ENCODE peak calls at places on chromosome 15, in seven cellular contexts. P is activated gamma-delta T cell treated with Interleukin-2 at 50 U/mL for 16 hours, D is cardiac muscle cell, W is left kidney, F is NCI-H1092, Y is GM10248, I is lung. E is an unnamed sample.

GRCh38 chr15:38660726-38661125 is 96.1 kb upstream of the RASGRP1 start:
- DNase-seq in P (peak), D (no peak), W (no peak), F (no peak), Y (no peak), I (no peak), E (no peak)

GRCh38 chr15:70277556-70277955 is 179.8 kb upstream of the TLE3 start:
- DNase-seq in P (no peak), D (no peak), W (no peak), F (no peak), Y (no peak), I (no peak), E (no peak)

GRCh38 chr15:65184944-65185717 is at the start of gene CLPX:
- DNase-seq in P (peak), D (peak), W (peak), F (peak), Y (peak), I (peak), E (peak)

GRCh38 chr15:71275566-71276354 is 160.5 kb downstream of the THSD4 start:
- DNase-seq in P (no peak), D (no peak), W (no peak), F (no peak), Y (no peak), I (no peak), E (no peak)

GRCh38 chr15:20358781-20359414 is 182.7 kb downstream of the GOLGA6L6 start:
- DNase-seq in P (no peak), D (no peak), W (no peak), F (no peak), Y (no peak), I (no peak), E (no peak)

GRCh38 chr15:39783244-39783820 is 691 bp upstream of the FSIP1 start:
- DNase-seq in P (no peak), D (peak), W (peak), F (no peak), Y (no peak), I (no peak), E (no peak)

GRCh38 chr15:88621789-88622604 is 857 bp downstream of the AEN start:
- DNase-seq in P (peak), D (no peak), W (peak), F (no peak), Y (peak), I (no peak), E (peak)

GRCh38 chr15:91908401-91908800 is 54.9 kb downstream of the SLCO3A1 start:
- DNase-seq in P (no peak), D (peak), W (no peak), F (no peak), Y (no peak), I (no peak), E (no peak)

GRCh38 chr15:77974098-77974414 is 103.5 kb downstream of the TBC1D2B start:
- DNase-seq in P (no peak), D (peak), W (no peak), F (no peak), Y (no peak), I (no peak), E (no peak)

GRCh38 chr15:69359724-69360123 is 54.4 kb upstream of the KIF23 start:
- DNase-seq in P (no peak), D (peak), W (no peak), F (no peak), Y (no peak), I (no peak), E (no peak)

GRCh38 chr15:74790080-74790916 is 8.4 kb downstream of the CSK start:
- DNase-seq in P (peak), D (peak), W (peak), F (no peak), Y (no peak), I (no peak), E (no peak)

GRCh38 chr15:90030376-90030775 is 29.3 kb downstream of the ZNF710 start:
- DNase-seq in P (no peak), D (no peak), W (no peak), F (no peak), Y (no peak), I (no peak), E (no peak)

GRCh38 chr15:97525809-97526208 is 434.7 kb upstream of the ARRDC4 start:
- DNase-seq in P (no peak), D (no peak), W (no peak), F (no peak), Y (no peak), I (no peak), E (no peak)

GRCh38 chr15:50876260-50876988 is 32.1 kb upstream of the AP4E1 start:
- DNase-seq in P (no peak), D (no peak), W (no peak), F (no peak), Y (no peak), I (no peak), E (no peak)

GRCh38 chr15:62564889-62565288 is 399.8 kb upstream of the C2CD4B start:
- DNase-seq in P (no peak), D (no peak), W (peak), F (no peak), Y (no peak), I (no peak), E (no peak)

GRCh38 chr15:41821831-41822230 is 6.1 kb upstream of the JMJD7 start:
- DNase-seq in P (no peak), D (no peak), W (no peak), F (no peak), Y (no peak), I (no peak), E (no peak)

GRCh38 chr15:41914406-41914805 is 20.6 kb upstream of the SPTBN5 start:
- DNase-seq in P (no peak), D (no peak), W (no peak), F (no peak), Y (no peak), I (no peak), E (no peak)

GRCh38 chr15:100703032-100703578 is 100.7 kb downstream of the ASB7 start:
- DNase-seq in P (no peak), D (peak), W (no peak), F (no peak), Y (peak), I (no peak), E (no peak)

GRCh38 chr15:29278436-29279099 is 8.9 kb upstream of the NSMCE3 start:
- DNase-seq in P (no peak), D (peak), W (no peak), F (no peak), Y (no peak), I (no peak), E (no peak)

GRCh38 chr15:35308802-35309201 is 223.7 kb upstream of the NANOGP8 start:
- DNase-seq in P (no peak), D (peak), W (peak), F (no peak), Y (no peak), I (no peak), E (no peak)

GRCh38 chr15:91670108-91670507 is 183.4 kb upstream of the SLCO3A1 start:
- DNase-seq in P (no peak), D (no peak), W (no peak), F (no peak), Y (no peak), I (no peak), E (no peak)

GRCh38 chr15:47443839-47444238 is 273.5 kb upstream of the SEMA6D start:
- DNase-seq in P (no peak), D (no peak), W (no peak), F (no peak), Y (no peak), I (no peak), E (no peak)

GRCh38 chr15:71610991-71611720 is 199.2 kb upstream of the NR2E3 start:
- DNase-seq in P (no peak), D (no peak), W (no peak), F (no peak), Y (no peak), I (no peak), E (no peak)

GRCh38 chr15:29687939-29688884 is 134.1 kb downstream of the TJP1 start:
- DNase-seq in P (no peak), D (no peak), W (peak), F (no peak), Y (no peak), I (no peak), E (no peak)